ENCODE peak calls at places on chromosome 19, in eight cellular contexts. C is neural progenitor cell; D is CD8-positive, alpha-beta T cell; V is tibial nerve; T is tibial artery; S is astrocyte; N is cardiac muscle cell; F is pancreas. W is an unnamed sample. For H3K36me3 and H3K27me3, the result is how much of the 10 kb centered on the place peaks cover.

GRCh38 chr19:6979341-6979740 is 41.9 kb downstream of the MBD3L2B start:
- DNase-seq in F (no peak), C (no peak), V (no peak), N (no peak), S (no peak), T (no peak), D (no peak), W (no peak)

GRCh38 chr19:30225615-30226463 is 146.3 kb upstream of the ZNF536 start:
- DNase-seq in C (peak), F (no peak), D (no peak), N (no peak), S (no peak), V (no peak), T (no peak), W (no peak)

GRCh38 chr19:8238251-8238650 is 29.1 kb downstream of the CERS4 start:
- DNase-seq in N (no peak), F (peak), T (no peak), D (no peak), V (no peak), S (no peak), C (peak), W (no peak)

GRCh38 chr19:51621178-51621577 is 9.0 kb downstream of the SIGLEC5 start:
- DNase-seq in D (no peak), C (no peak), T (no peak), F (no peak), S (no peak), V (no peak), N (no peak), W (no peak)

GRCh38 chr19:5624154-5624663 is 1.3 kb downstream of the SAFB start:
- DNase-seq in C (peak), F (peak), D (peak), N (peak), S (peak), V (peak), T (no peak), W (peak)

GRCh38 chr19:13843104-13843921 is 33.6 kb upstream of the NANOS3 start:
- DNase-seq in F (peak), D (no peak), N (peak), V (no peak), C (peak), T (peak), S (no peak), W (peak)

GRCh38 chr19:13060233-13060963 is 42.3 kb downstream of the LYL1 start:
- DNase-seq in D (no peak), V (no peak), T (peak), F (peak), C (peak), N (peak), S (no peak), W (peak)

GRCh38 chr19:45200614-45201013 is 22.0 kb downstream of the BLOC1S3 start:
- DNase-seq in S (no peak), C (peak), T (no peak), V (no peak), F (no peak), D (no peak), N (peak), W (no peak)

GRCh38 chr19:36160821-36161596 is 8.8 kb upstream of the COX7A1 start:
- DNase-seq in D (no peak), V (no peak), C (no peak), N (no peak), T (no peak), S (no peak), F (no peak), W (no peak)

GRCh38 chr19:35718345-35719041 is 690 bp downstream of the KMT2B start:
- DNase-seq in C (no peak), D (peak), V (no peak), T (no peak), F (peak), N (peak), S (no peak), W (peak)

GRCh38 chr19:49677232-49677881 is at the start of gene PRMT1:
- DNase-seq in T (no peak), V (no peak), N (no peak), C (no peak), S (no peak), F (no peak), D (peak), W (no peak)

GRCh38 chr19:45852145-45852750 is 10.7 kb downstream of the SYMPK start:
- DNase-seq in F (no peak), D (no peak), V (no peak), C (no peak), N (no peak), S (peak), T (no peak), W (no peak)

GRCh38 chr19:29519146-29519545 is 6.6 kb upstream of the VSTM2B start:
- DNase-seq in D (no peak), C (no peak), N (no peak), T (no peak), V (no peak), F (no peak), S (no peak), W (no peak)

GRCh38 chr19:8129061-8129460 is 20.3 kb downstream of the FBN3 start:
- DNase-seq in C (no peak), N (no peak), S (no peak), F (no peak), T (no peak), D (no peak), V (no peak), W (no peak)

GRCh38 chr19:13526552-13526951 is 20.3 kb upstream of the CACNA1A start:
- DNase-seq in N (peak), V (no peak), C (peak), D (no peak), F (no peak), S (no peak), T (no peak), W (no peak)

GRCh38 chr19:22545751-22546150 is 88.4 kb upstream of the ZNF492 start:
- DNase-seq in T (no peak), S (no peak), D (no peak), C (peak), N (peak), V (no peak), F (peak), W (no peak)

GRCh38 chr19:32404939-32405430 is 585 bp upstream of the DPY19L3 start:
- DNase-seq in V (peak), S (peak), T (peak), F (peak), N (peak), D (peak), C (peak), W (peak)

GRCh38 chr19:52086481-52086880 is 9.1 kb downstream of the ZNF841 start:
- DNase-seq in C (no peak), V (no peak), D (no peak), S (no peak), F (no peak), N (peak), T (no peak), W (no peak)

GRCh38 chr19:40241809-40242384 is 15.4 kb upstream of the CCNP start:
- DNase-seq in T (peak), D (no peak), N (peak), S (peak), V (peak), F (no peak), C (no peak), W (no peak)

GRCh38 chr19:41993612-41994483 is at the start of gene ATP1A3:
- DNase-seq in S (peak), V (no peak), T (no peak), C (peak), N (peak), D (peak), F (peak), W (no peak)

GRCh38 chr19:47035495-47036232 is 12.8 kb downstream of the TMEM160 start:
- DNase-seq in D (peak), F (peak), T (peak), N (peak), S (peak), C (peak), V (peak), W (peak)

GRCh38 chr19:52889931-52890330 is 7.5 kb downstream of the ZNF320 start:
- DNase-seq in D (no peak), V (no peak), F (no peak), N (no peak), T (no peak), S (no peak), C (no peak), W (no peak)

GRCh38 chr19:33063356-33064116 is 1.2 kb downstream of the RHPN2 start:
- DNase-seq in V (no peak), D (no peak), C (peak), T (no peak), F (peak), N (peak), S (no peak), W (no peak)

GRCh38 chr19:14434543-14435319 is 1.6 kb downstream of the PKN1 start:
- DNase-seq in D (peak), T (peak), F (peak), C (no peak), N (peak), S (peak), V (no peak), W (peak)

GRCh38 chr19:49801966-49802661 is 11.0 kb downstream of the FUZ start:
- DNase-seq in S (peak), F (peak), D (no peak), T (peak), N (peak), C (peak), V (peak), W (no peak)

GRCh38 chr19:10916602-10917001 is 11.8 kb downstream of the YIPF2 start:
- DNase-seq in F (no peak), V (no peak), C (no peak), D (no peak), S (no peak), T (no peak), N (no peak), W (no peak)
- H3K36me3 ChIP-seq in F (under half), V (half or more), C (under half), D (under half), S (under half), T (half or more), N (under half), W (half or more)

DNA sequence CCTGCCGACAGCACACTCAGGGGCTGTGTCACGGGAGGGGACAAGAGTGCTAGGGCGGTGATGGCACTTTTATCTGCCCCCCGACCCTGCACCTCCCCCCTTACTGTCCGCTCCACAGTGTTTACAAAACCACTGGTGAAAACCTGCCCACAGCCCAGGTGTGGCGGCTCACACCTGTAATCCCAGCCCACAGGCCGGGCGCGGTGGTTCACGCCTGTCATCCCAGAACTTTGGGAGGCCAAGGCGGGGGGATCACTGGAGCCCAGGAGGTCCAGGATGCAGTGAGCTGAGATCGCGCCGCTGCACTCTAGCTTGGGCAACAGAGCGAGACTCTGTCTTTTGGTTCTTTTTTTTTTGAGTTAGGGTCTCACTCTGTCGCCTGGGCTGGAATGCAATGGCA is 11.8 kb downstream of the LINGO3 start:
- DNase-seq in T (no peak), F (no peak), D (no peak), C (no peak), S (no peak), N (no peak), V (no peak), W (no peak)
- H3K27me3 ChIP-seq in T (under half), F (under half), D (under half), C (half or more), S (under half), N (under half), V (under half), W (under half)

DNA sequence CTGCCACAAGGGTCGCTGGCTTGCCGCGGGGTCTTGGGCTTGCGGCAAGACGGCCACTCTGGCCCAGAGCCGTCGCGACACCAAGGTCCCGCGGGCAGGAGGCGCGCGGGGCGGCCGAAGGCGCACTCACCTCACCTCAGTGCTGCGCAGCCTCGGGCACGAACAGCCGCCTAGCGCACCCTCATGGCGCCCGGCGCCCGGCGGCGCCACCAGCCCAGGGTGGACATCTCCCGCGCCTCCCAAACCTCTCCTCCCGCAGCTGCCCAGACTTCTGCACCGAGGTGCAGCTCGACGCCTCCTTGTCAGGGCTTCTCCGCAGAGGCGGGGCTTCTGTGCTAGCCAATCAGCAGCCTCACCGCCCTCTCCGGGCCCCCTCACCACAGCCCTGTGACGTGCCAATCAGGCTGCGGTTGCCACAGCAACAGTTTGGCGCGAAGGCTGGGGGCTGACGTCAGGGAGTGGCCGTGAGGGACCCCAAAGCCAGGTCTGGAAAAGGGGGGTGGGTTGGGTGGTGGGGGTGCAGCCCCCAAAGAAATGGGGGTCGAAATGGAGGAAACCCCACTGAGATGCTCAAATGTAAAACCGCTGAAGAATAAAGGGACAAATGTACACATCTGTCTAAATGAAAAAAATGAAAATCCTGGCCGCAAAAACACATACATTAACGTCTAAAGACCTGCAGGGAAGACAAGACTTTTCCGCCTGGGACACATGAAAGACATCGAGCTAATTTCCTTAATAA is at the start of the genes PEG3 and ZIM2:
- DNase-seq in T (peak), D (no peak), V (no peak), C (no peak), S (no peak), N (peak), F (peak), W (no peak)
- H3K27ac ChIP-seq in T (peak), D (no peak), V (peak), C (no peak), S (no peak), N (no peak), F (peak), W (no peak)

GRCh38 chr19:38737297-38737865 is 6.9 kb downstream of the CAPN12 start:
- DNase-seq in V (no peak), F (peak), C (no peak), T (no peak), D (no peak), S (no peak), N (no peak), W (no peak)
- H3K36me3 ChIP-seq in V (under half), F (under half), C (under half), T (under half), D (under half), S (under half), N (under half), W (under half)

GRCh38 chr19:18855647-18856384 is 24.1 kb downstream of the UPF1 start:
- DNase-seq in D (no peak), T (no peak), N (no peak), F (no peak), C (no peak), S (no peak), V (no peak), W (no peak)
- H3K27me3 ChIP-seq in D (under half), T (under half), N (under half), F (under half), C (under half), S (under half), V (under half), W (under half)

GRCh38 chr19:3819989-3820388 is 33.8 kb upstream of the MATK start:
- DNase-seq in V (no peak), C (no peak), N (no peak), S (no peak), D (no peak), T (no peak), F (no peak), W (no peak)

GRCh38 chr19:3816566-3817218 is 30.5 kb upstream of the MATK start:
- DNase-seq in V (no peak), C (no peak), S (no peak), T (no peak), D (no peak), F (no peak), N (no peak), W (no peak)

GRCh38 chr19:3818918-3819317 is 32.7 kb upstream of the MATK start:
- DNase-seq in T (no peak), C (no peak), V (no peak), D (no peak), N (no peak), F (no peak), S (no peak), W (no peak)

GRCh38 chr19:3817761-3818160 is 31.6 kb upstream of the MATK start:
- DNase-seq in D (no peak), S (no peak), N (no peak), C (peak), F (no peak), T (no peak), V (no peak), W (no peak)

DNA sequence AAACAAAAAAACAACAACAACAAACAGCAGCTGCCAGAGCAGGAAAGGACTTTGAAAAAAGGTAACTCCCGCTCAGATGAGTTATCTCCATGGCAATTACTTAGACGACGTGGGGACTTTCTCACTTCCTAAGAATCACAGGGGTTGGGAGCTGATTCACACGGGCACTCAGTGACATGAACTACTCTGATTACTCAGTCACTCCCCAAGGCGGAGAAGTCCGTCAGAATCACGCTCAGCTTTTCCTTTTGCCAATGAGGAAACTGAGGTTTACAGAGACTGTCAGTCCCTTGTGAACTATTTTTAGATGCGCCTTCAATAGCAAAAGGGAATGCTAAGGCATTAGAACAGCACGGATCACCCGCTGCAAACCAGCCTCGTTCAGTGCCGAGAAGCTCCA is 32.3 kb upstream of the MATK start:
- DNase-seq in S (peak), N (peak), D (no peak), C (no peak), V (no peak), F (no peak), T (no peak), W (no peak)
- H3K27ac ChIP-seq in S (no peak), N (no peak), D (no peak), C (no peak), V (no peak), F (no peak), T (no peak), W (no peak)

DNA sequence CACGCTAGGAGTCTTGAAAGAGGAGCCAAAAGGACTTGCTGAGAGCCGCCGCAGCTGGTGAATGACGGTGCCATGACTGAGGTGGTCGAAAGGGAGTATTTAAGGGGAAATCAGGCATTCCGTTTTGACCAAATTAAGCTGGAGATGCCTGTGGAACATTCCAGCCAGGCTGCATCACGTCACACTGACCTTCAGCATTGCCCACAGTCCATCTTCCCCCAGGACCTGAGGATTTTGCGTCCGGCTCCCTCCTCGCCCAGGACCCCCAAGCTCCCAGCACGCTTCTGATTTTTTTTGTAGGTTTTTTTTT is 12.0 kb downstream of the CYTH2 start:
- DNase-seq in V (no peak), F (no peak), N (peak), D (no peak), T (no peak), C (no peak), S (peak), W (no peak)
- H3K36me3 ChIP-seq in V (under half), F (under half), N (under half), D (under half), T (under half), C (under half), S (under half), W (under half)